ENCODE peak calls at places on chromosome 3, in ten cellular contexts. S, F, V, M, U, C, D, I, T and X are unnamed samples.

GRCh38 chr3:73580343-73580742 is 44.4 kb downstream of the PDZRN3 start:
- DNase-seq in I (no peak), V (no peak), S (no peak), M (peak; percentile 24), C (no peak), F (peak; percentile 37), U (no peak), T (no peak), D (no peak), X (no peak)

GRCh38 chr3:47399531-47400270 is 18.9 kb downstream of the PTPN23 start:
- DNase-seq in M (no peak), F (no peak), I (peak; percentile 51), D (no peak), C (no peak), S (no peak), V (no peak), T (no peak), U (no peak), X (no peak)

GRCh38 chr3:188656196-188656982 is 502.4 kb downstream of the LPP start:
- DNase-seq in M (peak; percentile 45), U (no peak), F (no peak), S (no peak), D (no peak), T (no peak), I (no peak), C (no peak), V (no peak), X (no peak)

GRCh38 chr3:42306499-42306898 is 40.5 kb upstream of the CCK start:
- DNase-seq in I (no peak), S (no peak), U (no peak), C (no peak), T (no peak), V (no peak), D (no peak), M (no peak), F (no peak), X (no peak)

GRCh38 chr3:149783576-149783975 is 8.8 kb downstream of the ANKUB1 start:
- DNase-seq in F (no peak), V (no peak), D (no peak), M (peak; percentile 54), I (peak; percentile 61), T (no peak), C (no peak), S (peak; percentile 51), U (no peak), X (no peak)

GRCh38 chr3:115659253-115659652 is 35.9 kb downstream of the GAP43 start:
- DNase-seq in S (no peak), I (no peak), T (no peak), D (no peak), U (peak; percentile 65), F (no peak), C (no peak), V (no peak), M (no peak), X (no peak)

GRCh38 chr3:70726966-70727365 is 414.5 kb upstream of the MDFIC2 start:
- DNase-seq in F (no peak), S (no peak), D (no peak), V (no peak), M (peak; percentile 71), I (no peak), U (no peak), C (no peak), T (no peak), X (no peak)

GRCh38 chr3:25665646-25666136 is 984 bp upstream of the TOP2B start:
- DNase-seq in S (no peak), D (no peak), I (peak; percentile 56), T (no peak), V (no peak), C (no peak), M (no peak), U (no peak), F (no peak), X (no peak)

GRCh38 chr3:71859128-71859519 is 74.2 kb upstream of the PROK2 start:
- DNase-seq in I (peak; percentile 83), F (no peak), M (peak; percentile 11), T (no peak), V (no peak), S (peak; percentile 10), D (peak; percentile 5), C (no peak), U (peak; percentile 17), X (no peak)

GRCh38 chr3:27591811-27592210 is 107.6 kb upstream of the SLC4A7 start:
- DNase-seq in D (no peak), U (no peak), M (no peak), V (no peak), S (no peak), I (no peak), C (no peak), T (no peak), F (no peak), X (no peak)

GRCh38 chr3:119600732-119601131 is 3.0 kb downstream of the PLA1A start:
- DNase-seq in M (no peak), F (no peak), I (peak; percentile 54), V (peak; percentile 59), D (peak; percentile 2), U (no peak), T (no peak), C (peak; percentile 71), S (peak; percentile 42), X (no peak)

GRCh38 chr3:112378989-112379692 is 46.2 kb downstream of the CD200 start:
- DNase-seq in F (no peak), D (no peak), S (no peak), U (no peak), C (no peak), V (no peak), M (peak; percentile 61), T (no peak), I (peak; percentile 92), X (no peak)

GRCh38 chr3:65473746-65474145 is 565.0 kb downstream of the MAGI1 start:
- DNase-seq in F (no peak), I (no peak), U (no peak), M (peak; percentile 44), D (no peak), V (no peak), S (no peak), T (no peak), C (no peak), X (no peak)

GRCh38 chr3:24389108-24390090 is 105.3 kb downstream of the THRB start:
- DNase-seq in F (no peak), I (no peak), T (no peak), S (no peak), D (no peak), C (no peak), U (no peak), M (no peak), V (no peak), X (no peak)

GRCh38 chr3:29635888-29636287 is 355.0 kb downstream of the RBMS3 start:
- DNase-seq in S (no peak), T (no peak), V (no peak), I (no peak), M (no peak), C (no peak), U (no peak), F (no peak), D (no peak), X (no peak)

GRCh38 chr3:129224984-129225393 is 24.4 kb upstream of the COPG1 start:
- DNase-seq in I (peak; percentile 86), U (no peak), C (no peak), T (no peak), F (no peak), D (no peak), V (peak; percentile 96), S (peak; percentile 78), M (peak; percentile 99), X (peak; percentile 44)

GRCh38 chr3:113804701-113805100 is 33.9 kb upstream of the GRAMD1C start:
- DNase-seq in D (no peak), M (no peak), V (no peak), C (no peak), U (no peak), F (no peak), I (no peak), S (no peak), T (no peak), X (no peak)

GRCh38 chr3:134630506-134630905 is 20.3 kb downstream of the KY start:
- DNase-seq in D (no peak), M (no peak), C (no peak), S (no peak), U (no peak), V (no peak), F (peak; percentile 13), T (no peak), I (peak; percentile 40), X (no peak)

GRCh38 chr3:107258285-107258684 is 119.0 kb upstream of the CCDC54 start:
- DNase-seq in U (no peak), S (no peak), M (no peak), T (no peak), I (no peak), F (no peak), V (no peak), C (no peak), D (no peak), X (no peak)

GRCh38 chr3:169528289-169528688 is 135.2 kb downstream of the MECOM start:
- DNase-seq in U (no peak), M (peak; percentile 29), I (no peak), C (no peak), T (no peak), V (no peak), F (no peak), S (no peak), D (no peak), X (no peak)

GRCh38 chr3:15015456-15015855 is 49.7 kb downstream of the MRPS25 start:
- DNase-seq in D (no peak), S (no peak), M (no peak), V (peak; percentile 93), T (no peak), U (no peak), C (no peak), I (no peak), F (no peak), X (no peak)

GRCh38 chr3:72317491-72317890 is 530.8 kb downstream of the SHQ1 start:
- DNase-seq in F (no peak), D (no peak), U (no peak), C (no peak), T (no peak), I (no peak), M (peak; percentile 24), S (no peak), V (no peak), X (no peak)

GRCh38 chr3:33131328-33132018 is 17.7 kb downstream of the CRTAP start:
- DNase-seq in M (peak; percentile 61), T (no peak), U (peak; percentile 67), F (peak; percentile 33), I (peak; percentile 69), V (no peak), D (peak; percentile 4), C (peak; percentile 63), S (peak; percentile 67), X (no peak)

GRCh38 chr3:170792511-170792910 is 77.5 kb downstream of the RPL22L1 start:
- DNase-seq in I (no peak), C (no peak), S (no peak), M (peak; percentile 56), D (no peak), U (no peak), T (no peak), V (no peak), F (no peak), X (no peak)

GRCh38 chr3:38397320-38397719 is 50.7 kb downstream of the XYLB start:
- DNase-seq in C (peak; percentile 70), M (no peak), I (peak; percentile 49), S (no peak), D (no peak), V (no peak), U (peak; percentile 2), F (no peak), T (no peak), X (no peak)

GRCh38 chr3:13879946-13880810 is at the start of gene WNT7A:
- DNase-seq in C (peak; percentile 68), T (peak; percentile 52), M (no peak), V (no peak), S (peak; percentile 66), U (peak; percentile 86), D (peak; percentile 31), I (no peak), F (no peak), X (no peak)

GRCh38 chr3:126557761-126558160 is 971 bp downstream of the C3orf22 start:
- DNase-seq in C (no peak), S (no peak), I (no peak), T (no peak), U (no peak), M (no peak), V (no peak), D (no peak), F (no peak), X (no peak)

GRCh38 chr3:64667887-64668581 is 19.8 kb downstream of the ADAMTS9 start:
- DNase-seq in F (no peak), C (no peak), D (no peak), T (no peak), S (no peak), I (no peak), M (no peak), V (peak; percentile 84), U (no peak), X (peak; percentile 29)